ENCODE peak calls at places on chromosomes 13 and 19, in five cellular contexts. H is HCT116, Q is transverse colon, K is prostate gland, U is GM12878. F is an unnamed sample.

GRCh38 chr13:113646921-113647340 is 11.1 kb downstream of the ATP4B start:
- DNase-seq in U (no peak), Q (no peak), H (no peak), K (no peak), F (peak; percentile 74)

GRCh38 chr13:111658150-111659100 is 338.0 kb downstream of the TEX29 start:
- DNase-seq in U (no peak), Q (no peak), K (no peak), H (no peak), F (no peak)

GRCh38 chr19:27929399-27929798 is 1283.6 kb downstream of the UQCRFS1 start:
- DNase-seq in H (no peak), Q (no peak), K (no peak), U (no peak), F (no peak)

GRCh38 chr13:46756977-46757376 is 40.0 kb downstream of the ESD start:
- DNase-seq in K (no peak), Q (no peak), H (no peak), U (no peak), F (no peak)

GRCh38 chr13:46010148-46010547 is 42.4 kb downstream of the ZC3H13 start:
- DNase-seq in Q (no peak), U (no peak), H (no peak), K (no peak), F (no peak)

GRCh38 chr19:4600893-4601292 is 38.4 kb upstream of the TNFAIP8L1 start:
- DNase-seq in H (no peak), U (no peak), Q (no peak), K (no peak), F (no peak)

GRCh38 chr19:10946964-10947657 is 13.7 kb upstream of the SMARCA4 start:
- DNase-seq in U (no peak), H (no peak), K (no peak), Q (no peak), F (no peak)

GRCh38 chr19:2551172-2551863 is 75.4 kb downstream of the GADD45B start:
- DNase-seq in H (no peak), Q (no peak), U (no peak), K (no peak), F (no peak)

GRCh38 chr13:45721203-45721731 is 19.1 kb downstream of the CBY2 start:
- DNase-seq in Q (no peak), H (no peak), K (no peak), U (no peak), F (no peak)

GRCh38 chr13:28324181-28324789 is 170.6 kb downstream of the FLT1 start:
- DNase-seq in U (peak; percentile 45), H (peak; percentile 60), Q (peak; percentile 55), K (peak; percentile 22), F (no peak)

GRCh38 chr19:10699650-10700335 is 1.4 kb upstream of the QTRT1 start:
- DNase-seq in H (peak; percentile 48), U (peak; percentile 35), Q (peak; percentile 70), K (peak; percentile 52), F (no peak)

GRCh38 chr19:38842439-38843174 is 7.2 kb downstream of the HNRNPL start:
- DNase-seq in Q (peak; percentile 60), K (no peak), H (no peak), U (no peak), F (peak; percentile 88)

GRCh38 chr19:20661150-20661819 is at the start of gene ZNF626:
- DNase-seq in U (no peak), H (no peak), K (peak; percentile 98), Q (peak; percentile 88), F (peak; percentile 90)

GRCh38 chr13:40981361-40981760 is 37.8 kb downstream of the ELF1 start:
- DNase-seq in H (no peak), K (no peak), Q (no peak), U (no peak), F (no peak)

GRCh38 chr13:23570931-23571330 is 719 bp downstream of the TNFRSF19 start:
- DNase-seq in Q (no peak), K (no peak), H (no peak), U (no peak), F (no peak)

GRCh38 chr19:49104229-49104864 is 9.8 kb upstream of the LIN7B start:
- DNase-seq in Q (no peak), K (no peak), H (no peak), U (no peak), F (no peak)

GRCh38 chr19:3660493-3661219 is 34.1 kb upstream of the CACTIN start:
- DNase-seq in H (no peak), U (no peak), Q (no peak), K (no peak), F (no peak)

GRCh38 chr13:38888309-38888708 is 102.3 kb downstream of the STOML3 start:
- DNase-seq in K (no peak), H (no peak), Q (no peak), U (no peak), F (no peak)

GRCh38 chr13:102729560-102730275 is 34.9 kb upstream of the METTL21C start:
- DNase-seq in U (no peak), K (no peak), Q (no peak), H (no peak), F (no peak)

GRCh38 chr13:93800342-93800741 is 573.7 kb downstream of the GPC6 start:
- DNase-seq in K (no peak), U (no peak), Q (no peak), H (no peak), F (no peak)

GRCh38 chr19:38831142-38831605 is 420 bp downstream of the ECH1 start:
- DNase-seq in H (no peak), U (no peak), Q (peak; percentile 84), K (peak; percentile 65), F (peak; percentile 86)

GRCh38 chr13:23433171-23434153 is at the start of gene SACS:
- DNase-seq in U (no peak), K (no peak), H (no peak), Q (no peak), F (no peak)

GRCh38 chr13:40578055-40578454 is 88.4 kb downstream of the FOXO1 start:
- DNase-seq in Q (no peak), U (no peak), H (no peak), K (no peak), F (no peak)

GRCh38 chr13:30715357-30715756 is 20.0 kb upstream of the ALOX5AP start:
- DNase-seq in U (no peak), Q (no peak), H (no peak), K (no peak), F (no peak)

GRCh38 chr13:26867451-26868067 is 107.0 kb upstream of the GPR12 start:
- DNase-seq in Q (no peak), K (no peak), U (no peak), H (no peak), F (no peak)

GRCh38 chr19:42324655-42325307 is 654 bp upstream of the MEGF8 start:
- DNase-seq in H (no peak), U (no peak), K (no peak), Q (peak; percentile 22), F (peak; percentile 86)

GRCh38 chr19:42322305-42322704 is 3.1 kb upstream of the MEGF8 start:
- DNase-seq in K (no peak), Q (no peak), H (no peak), U (no peak), F (no peak)

GRCh38 chr19:42323852-42324654 is 1.4 kb upstream of the MEGF8 start:
- DNase-seq in H (no peak), U (no peak), K (no peak), Q (peak; percentile 32), F (peak; percentile 88)

GRCh38 chr19:42325308-42325895 is at the start of gene MEGF8:
- DNase-seq in U (peak; percentile 98), K (peak; percentile 96), Q (peak; percentile 99), H (peak; percentile 97), F (peak; percentile 99)

DNA sequence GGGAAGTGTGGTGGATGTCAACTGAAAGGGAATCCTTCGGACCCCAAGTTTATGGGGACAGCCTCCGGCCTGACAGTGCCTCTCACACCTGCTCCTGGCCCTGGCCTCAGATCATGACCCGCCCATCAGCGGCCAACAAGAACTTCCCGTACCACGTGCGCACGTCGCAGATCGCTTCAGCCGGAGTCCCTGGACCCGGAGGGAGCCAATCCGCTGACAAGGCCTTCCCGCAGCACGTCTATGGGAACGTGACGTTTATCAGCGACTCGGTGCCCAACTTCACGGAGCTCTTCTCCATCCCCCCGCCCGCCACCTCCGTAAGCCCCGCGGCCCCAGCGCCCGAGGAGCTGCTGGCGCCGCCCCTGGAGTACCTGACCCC is 2.0 kb upstream of the MEGF8 start:
- DNase-seq in K (no peak), U (no peak), H (no peak), Q (peak; percentile 21), F (no peak)
- TF ChIP-seq POLR2AphosphoS5 in K (no peak), U (no peak), H (no peak), Q (no peak), F (no peak)

GRCh38 chr19:15115762-15116615 is 8.8 kb downstream of the SYDE1 start:
- DNase-seq in H (no peak), U (no peak), K (no peak), Q (no peak), F (no peak)
- H3K27ac ChIP-seq in H (no peak overlapping the region), U (no peak overlapping the region), K (no peak overlapping the region), Q (peak overlapping the region; percentile 73), F (no peak overlapping the region)

DNA sequence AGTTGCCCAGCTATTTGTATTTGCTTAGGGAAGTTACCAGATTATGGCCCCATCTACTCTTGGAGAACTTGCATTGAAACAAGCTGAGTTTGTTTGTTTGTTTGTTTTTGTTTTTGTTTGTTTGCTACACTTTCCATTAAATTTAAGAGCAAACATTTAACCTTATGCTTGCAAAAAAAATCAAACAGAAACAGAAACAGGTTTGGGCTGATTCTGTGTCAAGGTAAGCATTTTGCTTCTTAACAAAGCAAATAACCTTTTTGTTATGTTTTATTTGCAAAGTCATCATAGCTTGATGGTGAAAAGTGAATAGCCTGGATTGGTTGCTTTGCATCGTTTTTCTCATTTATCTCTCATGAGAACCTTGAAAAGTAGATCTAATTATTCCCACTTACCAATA is 531.8 kb downstream of the EFNB2 start:
- DNase-seq in K (no peak), U (no peak), Q (no peak), H (no peak), F (no peak)
- TF ChIP-seq CTCF in K (no peak), U (no peak), Q (no peak), H (no peak), F (no peak)

GRCh38 chr19:47111682-47112165 is 1.9 kb downstream of the ZC3H4 start:
- DNase-seq in K (no peak), U (no peak), Q (no peak), H (no peak), F (no peak)

GRCh38 chr19:47109541-47110375 is 3.8 kb downstream of the ZC3H4 start:
- DNase-seq in H (no peak), Q (peak; percentile 56), K (no peak), U (no peak), F (peak; percentile 78)

GRCh38 chr19:47112166-47112663 is 1.4 kb downstream of the ZC3H4 start:
- DNase-seq in H (no peak), Q (peak; percentile 90), U (no peak), K (peak; percentile 85), F (peak; percentile 98)

GRCh38 chr19:47110521-47111080 is 3.0 kb downstream of the ZC3H4 start:
- DNase-seq in U (no peak), K (no peak), H (no peak), Q (no peak), F (peak; percentile 86)

DNA sequence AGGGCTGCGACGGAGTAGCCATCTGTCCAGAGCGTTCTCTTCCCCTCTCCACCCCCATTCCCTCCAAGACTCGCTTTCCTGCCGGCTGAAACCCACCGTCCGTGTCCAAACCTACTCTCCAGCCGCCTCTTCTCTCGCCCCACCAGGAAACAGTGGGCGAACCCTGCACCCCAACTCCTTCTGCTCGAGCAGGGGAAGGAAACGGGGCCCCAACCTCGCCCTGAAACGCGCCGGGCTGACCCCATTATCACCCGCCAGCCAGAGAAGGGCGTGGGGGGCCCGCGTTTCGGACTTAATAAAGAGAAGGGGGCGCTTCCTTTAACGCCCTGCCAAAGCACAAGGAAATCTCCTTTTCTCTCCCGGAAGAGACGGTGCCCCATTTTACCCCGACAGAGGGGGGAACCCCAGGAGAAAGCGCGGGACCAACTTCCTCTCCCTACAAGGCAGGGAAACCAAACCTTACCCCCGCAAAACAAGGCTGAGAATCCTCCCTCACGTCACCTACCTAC is 2.4 kb downstream of the ZC3H4 start:
- DNase-seq in K (no peak), Q (peak; percentile 41), H (no peak), U (no peak), F (peak; percentile 89)
- TF ChIP-seq POLR2AphosphoS5 in K (no peak), Q (no peak), H (no peak), U (peak; percentile 68), F (peak; percentile 63)